ENCODE peak calls at places on chromosomes 12 and 14, in seven cellular contexts. One of them, this sample, is unnamed.

GRCh38 chr12:3339221-3339620 is 151.8 kb upstream of the PRMT8 start:
- DNase-seq in endothelial cell: no peak
- DNase-seq in kidney: no peak
- DNase-seq in IMR-90: no peak
- DNase-seq in psoas muscle: no peak
- DNase-seq in lower leg skin: no peak
- DNase-seq in heart left ventricle: no peak
- DNase-seq in this sample: no peak

GRCh38 chr12:62320054-62320453 is 59.9 kb downstream of the USP15 start:
- DNase-seq in endothelial cell: no peak
- DNase-seq in kidney: no peak
- DNase-seq in IMR-90: no peak
- DNase-seq in psoas muscle: no peak
- DNase-seq in lower leg skin: no peak
- DNase-seq in heart left ventricle: no peak
- DNase-seq in this sample: no peak

GRCh38 chr14:101235042-101235871 is 326.0 kb upstream of the DIO3 start:
- DNase-seq in endothelial cell: peak; percentile 88
- DNase-seq in kidney: peak; percentile 80
- DNase-seq in IMR-90: peak; percentile 32
- DNase-seq in psoas muscle: peak; percentile 68
- DNase-seq in lower leg skin: peak; percentile 21
- DNase-seq in heart left ventricle: no peak
- DNase-seq in this sample: no peak

GRCh38 chr14:41783403-41783802 is 176.7 kb downstream of the LRFN5 start:
- DNase-seq in endothelial cell: no peak
- DNase-seq in kidney: no peak
- DNase-seq in IMR-90: no peak
- DNase-seq in psoas muscle: no peak
- DNase-seq in lower leg skin: no peak
- DNase-seq in heart left ventricle: no peak
- DNase-seq in this sample: no peak

GRCh38 chr12:3557791-3558190 is 66.8 kb downstream of the PRMT8 start:
- DNase-seq in endothelial cell: no peak
- DNase-seq in kidney: no peak
- DNase-seq in IMR-90: no peak
- DNase-seq in psoas muscle: no peak
- DNase-seq in lower leg skin: no peak
- DNase-seq in heart left ventricle: no peak
- DNase-seq in this sample: no peak

GRCh38 chr14:23536494-23536893 is 15.1 kb downstream of the ZFHX2 start:
- DNase-seq in endothelial cell: no peak
- DNase-seq in kidney: no peak
- DNase-seq in IMR-90: no peak
- DNase-seq in psoas muscle: no peak
- DNase-seq in lower leg skin: no peak
- DNase-seq in heart left ventricle: no peak
- DNase-seq in this sample: no peak

GRCh38 chr14:99884834-99885648 is 91.8 kb downstream of the EML1 start:
- DNase-seq in endothelial cell: peak; percentile 22
- DNase-seq in kidney: no peak
- DNase-seq in IMR-90: peak; percentile 77
- DNase-seq in psoas muscle: no peak
- DNase-seq in lower leg skin: no peak
- DNase-seq in heart left ventricle: no peak
- DNase-seq in this sample: no peak

GRCh38 chr12:12686925-12687324 is 9.1 kb downstream of the GPR19 start:
- DNase-seq in endothelial cell: no peak
- DNase-seq in kidney: no peak
- DNase-seq in IMR-90: peak; percentile 59
- DNase-seq in psoas muscle: no peak
- DNase-seq in lower leg skin: no peak
- DNase-seq in heart left ventricle: no peak
- DNase-seq in this sample: no peak

GRCh38 chr12:109951751-109952150 is 44.4 kb downstream of the GIT2 start:
- DNase-seq in endothelial cell: no peak
- DNase-seq in kidney: peak; percentile 87
- DNase-seq in IMR-90: peak; percentile 98
- DNase-seq in psoas muscle: peak; percentile 62
- DNase-seq in lower leg skin: no peak
- DNase-seq in heart left ventricle: peak; percentile 68
- DNase-seq in this sample: no peak

GRCh38 chr12:29769162-29769820 is 14.5 kb downstream of the TMTC1 start:
- DNase-seq in endothelial cell: no peak
- DNase-seq in kidney: no peak
- DNase-seq in IMR-90: peak; percentile 94
- DNase-seq in psoas muscle: no peak
- DNase-seq in lower leg skin: peak; percentile 43
- DNase-seq in heart left ventricle: no peak
- DNase-seq in this sample: no peak

GRCh38 chr12:14803830-14804160 is 325 bp downstream of the C12orf60 start:
- DNase-seq in endothelial cell: no peak
- DNase-seq in kidney: no peak
- DNase-seq in IMR-90: no peak
- DNase-seq in psoas muscle: no peak
- DNase-seq in lower leg skin: no peak
- DNase-seq in heart left ventricle: no peak
- DNase-seq in this sample: no peak

GRCh38 chr12:64098709-64099354 is 123.3 kb downstream of the KICS2 start:
- DNase-seq in endothelial cell: no peak
- DNase-seq in kidney: no peak
- DNase-seq in IMR-90: peak; percentile 84
- DNase-seq in psoas muscle: no peak
- DNase-seq in lower leg skin: no peak
- DNase-seq in heart left ventricle: no peak
- DNase-seq in this sample: no peak

GRCh38 chr12:92574046-92574783 is 128.6 kb upstream of the PLEKHG7 start:
- DNase-seq in endothelial cell: peak; percentile 19
- DNase-seq in kidney: no peak
- DNase-seq in IMR-90: peak; percentile 40
- DNase-seq in psoas muscle: no peak
- DNase-seq in lower leg skin: no peak
- DNase-seq in heart left ventricle: no peak
- DNase-seq in this sample: no peak

GRCh38 chr12:112422531-112422930 is 3.8 kb downstream of the PTPN11 start:
- DNase-seq in endothelial cell: no peak
- DNase-seq in kidney: no peak
- DNase-seq in IMR-90: no peak
- DNase-seq in psoas muscle: no peak
- DNase-seq in lower leg skin: peak; percentile 79
- DNase-seq in heart left ventricle: no peak
- DNase-seq in this sample: no peak

DNA sequence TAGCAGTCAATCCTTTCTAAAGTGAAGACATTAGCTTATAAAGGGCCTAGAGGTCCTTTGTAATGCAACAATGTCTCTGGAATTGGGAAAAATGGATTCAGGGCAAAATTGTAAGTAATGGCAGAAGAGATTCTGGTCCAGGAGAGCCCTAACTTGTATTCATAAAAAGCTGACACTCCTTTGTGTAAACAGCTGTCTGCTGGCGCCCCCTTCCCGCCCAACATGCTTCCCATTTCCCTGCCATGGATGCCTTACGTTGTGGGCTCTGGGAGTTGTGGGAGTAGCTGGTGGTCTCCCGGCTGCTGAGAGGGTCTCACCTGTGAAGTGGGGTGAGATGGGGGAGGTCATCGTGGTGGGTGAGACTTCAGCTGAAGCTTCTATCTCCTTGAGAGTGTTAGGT is 2.3 kb downstream of the ACRBP start:
- DNase-seq in endothelial cell: peak; percentile 34
- DNase-seq in kidney: no peak
- DNase-seq in IMR-90: no peak
- DNase-seq in psoas muscle: no peak
- DNase-seq in lower leg skin: no peak
- DNase-seq in heart left ventricle: no peak
- DNase-seq in this sample: no peak
- TF ChIP-seq CTCF in endothelial cell: no peak
- TF ChIP-seq CTCF in kidney: peak; percentile 41
- TF ChIP-seq CTCF in IMR-90: peak; percentile 15
- TF ChIP-seq CTCF in psoas muscle: peak; percentile 7
- TF ChIP-seq CTCF in lower leg skin: no peak
- TF ChIP-seq CTCF in heart left ventricle: no peak
- TF ChIP-seq CTCF in this sample: no peak

GRCh38 chr12:27233814-27234213 is 10.3 kb upstream of the STK38L start:
- DNase-seq in endothelial cell: no peak
- DNase-seq in kidney: no peak
- DNase-seq in IMR-90: no peak
- DNase-seq in psoas muscle: no peak
- DNase-seq in lower leg skin: no peak
- DNase-seq in heart left ventricle: no peak
- DNase-seq in this sample: no peak
- TF ChIP-seq CTCF in endothelial cell: peak; percentile 33
- TF ChIP-seq CTCF in kidney: no peak
- TF ChIP-seq CTCF in IMR-90: no peak
- TF ChIP-seq CTCF in psoas muscle: no peak
- TF ChIP-seq CTCF in lower leg skin: no peak
- TF ChIP-seq CTCF in heart left ventricle: no peak
- TF ChIP-seq CTCF in this sample: peak; percentile 62

GRCh38 chr14:25411933-25412757 is 362.2 kb upstream of the STXBP6 start:
- DNase-seq in endothelial cell: peak; percentile 42
- DNase-seq in kidney: no peak
- DNase-seq in IMR-90: no peak
- DNase-seq in psoas muscle: no peak
- DNase-seq in lower leg skin: no peak
- DNase-seq in heart left ventricle: no peak
- DNase-seq in this sample: no peak
- TF ChIP-seq CTCF in endothelial cell: peak; percentile 55
- TF ChIP-seq CTCF in kidney: no peak
- TF ChIP-seq CTCF in IMR-90: peak; percentile 18
- TF ChIP-seq CTCF in psoas muscle: no peak
- TF ChIP-seq CTCF in lower leg skin: no peak
- TF ChIP-seq CTCF in heart left ventricle: peak; percentile 13
- TF ChIP-seq CTCF in this sample: peak; percentile 65

DNA sequence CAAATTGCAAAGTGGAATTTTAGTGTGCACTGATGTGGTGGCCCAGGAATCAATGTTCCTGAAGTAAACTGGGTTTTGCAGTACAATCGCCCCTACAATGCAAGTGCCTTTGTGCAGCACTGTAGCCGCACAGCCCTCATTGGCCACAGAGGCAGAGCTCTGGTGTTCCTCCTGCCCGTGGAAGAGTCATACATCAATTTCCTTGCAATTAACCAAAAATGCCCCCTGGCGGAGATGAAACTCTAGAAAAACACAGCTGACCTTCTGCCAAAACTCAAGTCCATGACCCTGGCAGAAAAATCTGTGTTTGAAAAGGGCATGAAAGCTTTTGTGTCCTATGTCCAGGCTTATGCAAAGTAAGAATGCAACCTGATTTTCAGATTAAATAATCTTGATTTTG is 117.9 kb upstream of the PRB2 start:
- DNase-seq in endothelial cell: peak; percentile 19
- DNase-seq in kidney: no peak
- DNase-seq in IMR-90: no peak
- DNase-seq in psoas muscle: no peak
- DNase-seq in lower leg skin: no peak
- DNase-seq in heart left ventricle: no peak
- DNase-seq in this sample: no peak
- TF ChIP-seq CTCF in endothelial cell: no peak
- TF ChIP-seq CTCF in kidney: no peak
- TF ChIP-seq CTCF in IMR-90: no peak
- TF ChIP-seq CTCF in psoas muscle: no peak
- TF ChIP-seq CTCF in lower leg skin: no peak
- TF ChIP-seq CTCF in heart left ventricle: no peak
- TF ChIP-seq CTCF in this sample: peak; percentile 35